ENCODE peak calls at places on chromosomes 6 and 20, in seven cellular contexts. C is H9, F is mesendoderm, B is IMR-90, S is mesenchymal stem cell, R is trophoblast cell, H is neuronal stem cell. Q is an unnamed sample.

GRCh38 chr6:85124472-85125428 is 325.1 kb upstream of the NT5E start:
- DNase-seq in C (no peak), F (peak), B (peak), S (peak), R (no peak), H (no peak), Q (no peak)

GRCh38 chr6:170260686-170261085 is 30.2 kb downstream of the DLL1 start:
- DNase-seq in C (no peak), F (no peak), B (no peak), S (no peak), R (no peak), H (no peak), Q (no peak)

GRCh38 chr6:129853996-129854711 is 7.0 kb downstream of the TMEM244 start:
- DNase-seq in C (no peak), F (no peak), B (peak), S (peak), R (no peak), H (no peak), Q (no peak)

GRCh38 chr6:136792945-136793289 is 640 bp upstream of the MAP3K5 start:
- DNase-seq in C (no peak), F (peak), B (peak), S (peak), R (peak), H (peak), Q (no peak)

GRCh38 chr6:31615748-31616147 is 714 bp downstream of the AIF1 start:
- DNase-seq in C (no peak), F (no peak), B (no peak), S (no peak), R (no peak), H (no peak), Q (no peak)

GRCh38 chr20:49446808-49447207 is 35.7 kb downstream of the KCNB1 start:
- DNase-seq in C (peak), F (peak), B (no peak), S (peak), R (no peak), H (peak), Q (peak)

GRCh38 chr20:48750941-48751620 is 76.7 kb downstream of the PREX1 start:
- DNase-seq in C (peak), F (peak), B (no peak), S (no peak), R (no peak), H (peak), Q (peak)

GRCh38 chr6:168362276-168362990 is 42.9 kb upstream of the DACT2 start:
- DNase-seq in C (no peak), F (no peak), B (no peak), S (no peak), R (no peak), H (no peak), Q (no peak)

GRCh38 chr6:16762265-16762546 is 946 bp upstream of the ATXN1 start:
- DNase-seq in C (no peak), F (peak), B (no peak), S (peak), R (no peak), H (peak), Q (no peak)

GRCh38 chr6:36625161-36625919 is 31.2 kb downstream of the SRSF3 start:
- DNase-seq in C (no peak), F (no peak), B (peak), S (peak), R (no peak), H (no peak), Q (no peak)

GRCh38 chr6:26200918-26201721 is 113.9 kb downstream of the HFE start:
- DNase-seq in C (no peak), F (peak), B (no peak), S (no peak), R (no peak), H (peak), Q (no peak)

GRCh38 chr20:23164176-23164601 is 78.1 kb upstream of the CD93 start:
- DNase-seq in C (no peak), F (no peak), B (no peak), S (no peak), R (no peak), H (no peak), Q (no peak)

GRCh38 chr20:1815502-1816085 is 79.6 kb upstream of the SIRPA start:
- DNase-seq in C (peak), F (no peak), B (no peak), S (peak), R (no peak), H (no peak), Q (no peak)

GRCh38 chr20:39857188-39857587 is 831.8 kb downstream of the MAFB start:
- DNase-seq in C (no peak), F (no peak), B (no peak), S (no peak), R (no peak), H (no peak), Q (no peak)

GRCh38 chr20:16007978-16008377 is 565.3 kb downstream of the KIF16B start:
- DNase-seq in C (peak), F (peak), B (no peak), S (no peak), R (no peak), H (no peak), Q (no peak)

GRCh38 chr6:92196320-92196719 is 1223.0 kb downstream of the EPHA7 start:
- DNase-seq in C (no peak), F (no peak), B (no peak), S (no peak), R (no peak), H (no peak), Q (no peak)

GRCh38 chr6:139028242-139028657 is 295 bp upstream of the ABRACL start:
- DNase-seq in C (peak), F (no peak), B (no peak), S (no peak), R (peak), H (no peak), Q (peak)

GRCh38 chr6:135680964-135681913 is 170.3 kb upstream of the PDE7B start:
- DNase-seq in C (no peak), F (no peak), B (no peak), S (no peak), R (no peak), H (no peak), Q (no peak)

GRCh38 chr6:18047406-18047805 is 60.0 kb upstream of the KIF13A start:
- DNase-seq in C (no peak), F (no peak), B (peak), S (peak), R (no peak), H (no peak), Q (no peak)

GRCh38 chr20:46182271-46182670 is 64.2 kb downstream of the CD40 start:
- DNase-seq in C (no peak), F (no peak), B (no peak), S (no peak), R (no peak), H (no peak), Q (no peak)

GRCh38 chr6:25053875-25054371 is 118.2 kb upstream of the RIPOR2 start:
- DNase-seq in C (no peak), F (peak), B (peak), S (peak), R (no peak), H (no peak), Q (no peak)

GRCh38 chr6:53250137-53250760 is 98.5 kb downstream of the ELOVL5 start:
- DNase-seq in C (no peak), F (no peak), B (peak), S (peak), R (peak), H (no peak), Q (no peak)

GRCh38 chr20:54726687-54727086 is 251.3 kb downstream of the DOK5 start:
- DNase-seq in C (no peak), F (no peak), B (no peak), S (no peak), R (no peak), H (no peak), Q (no peak)

GRCh38 chr20:36574278-36575065 is 1.1 kb downstream of the TGIF2 start:
- DNase-seq in C (peak), F (peak), B (peak), S (peak), R (peak), H (peak), Q (no peak)

GRCh38 chr6:34748757-34749156 is 8.5 kb upstream of the SNRPC start:
- DNase-seq in C (no peak), F (no peak), B (no peak), S (no peak), R (no peak), H (no peak), Q (no peak)

GRCh38 chr6:56906752-56907151 is 48.2 kb upstream of the BEND6 start:
- DNase-seq in C (no peak), F (peak), B (peak), S (peak), R (no peak), H (no peak), Q (no peak)

DNA sequence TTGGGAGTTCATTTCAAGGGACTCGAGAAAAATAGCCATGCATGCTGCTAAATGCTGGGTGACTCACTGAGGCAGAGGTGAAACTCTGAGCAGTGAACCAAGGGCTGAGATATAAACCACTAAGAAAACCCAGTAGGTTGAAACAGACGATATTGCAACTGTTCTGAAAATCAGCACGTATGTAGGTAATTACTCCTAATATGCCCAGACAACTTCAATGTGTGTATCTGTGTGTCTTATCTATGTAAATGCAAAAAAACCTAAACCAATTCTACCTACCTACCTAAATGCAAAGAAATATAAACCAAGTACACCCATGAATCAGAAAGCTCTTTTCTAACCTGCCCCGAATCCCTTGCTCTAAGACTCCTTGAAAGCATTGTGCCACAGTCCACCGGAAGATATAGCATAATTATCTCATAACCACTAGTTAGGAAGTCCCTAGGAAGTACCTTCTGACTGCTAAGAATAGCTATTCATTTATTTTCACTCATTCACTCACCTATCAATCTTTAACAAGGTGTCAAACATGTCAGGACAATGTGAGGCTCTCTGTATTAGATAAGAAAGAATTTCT is 458.7 kb upstream of the RUNX2 start:
- DNase-seq in C (no peak), F (no peak), B (no peak), S (no peak), R (no peak), H (no peak), Q (no peak)
- H3K4ac ChIP-seq in C (no peak), F (no peak), B (no peak), S (no peak), R (no peak), H (no peak), Q (no peak)

GRCh38 chr6:44049163-44049988 is 77.9 kb downstream of the MRPL14 start:
- DNase-seq in C (no peak), F (no peak), B (peak), S (peak), R (no peak), H (no peak), Q (no peak)
- H3K9ac ChIP-seq in C (no peak), F (no peak), B (no peak), S (peak), R (no peak), H (peak), Q (no peak)

DNA sequence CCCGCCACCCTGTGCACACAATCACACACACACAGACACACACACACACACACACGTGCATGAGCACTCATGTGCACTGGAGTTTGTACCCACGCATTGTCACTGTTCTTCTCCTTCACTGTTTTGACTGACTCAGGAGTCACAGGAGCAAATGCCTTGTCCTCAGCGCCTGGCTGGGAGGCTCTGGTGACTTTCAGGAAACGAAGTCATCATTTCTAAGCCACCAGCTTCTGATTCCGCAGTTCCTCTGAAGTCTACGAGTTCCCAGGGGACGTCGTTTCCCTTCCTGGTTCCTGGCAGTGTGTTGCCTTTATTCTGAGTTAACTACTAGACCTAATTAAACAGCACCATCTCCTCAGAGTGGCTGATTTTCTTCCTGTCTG is 82.1 kb upstream of the PMEPA1 start:
- DNase-seq in C (no peak), F (no peak), B (no peak), S (no peak), R (peak), H (no peak), Q (no peak)
- H3K23ac ChIP-seq in C (no peak), F (no peak), B (no peak), S (no peak), R (no peak), H (no peak), Q (no peak)

GRCh38 chr6:161671117-161671516 is 397.3 kb upstream of the AGPAT4 start:
- DNase-seq in C (no peak), F (no peak), B (no peak), S (no peak), R (no peak), H (no peak), Q (no peak)

GRCh38 chr6:161673026-161673425 is 399.2 kb upstream of the AGPAT4 start:
- DNase-seq in C (no peak), F (no peak), B (no peak), S (no peak), R (no peak), H (no peak), Q (no peak)

GRCh38 chr6:161663682-161664081 is 389.8 kb upstream of the AGPAT4 start:
- DNase-seq in C (no peak), F (no peak), B (no peak), S (no peak), R (no peak), H (no peak), Q (no peak)

GRCh38 chr6:161668665-161669064 is 394.8 kb upstream of the AGPAT4 start:
- DNase-seq in C (no peak), F (no peak), B (no peak), S (no peak), R (no peak), H (no peak), Q (no peak)
- H3K4ac ChIP-seq in C (no peak), F (no peak), B (no peak), S (no peak), R (no peak), H (no peak), Q (no peak)

GRCh38 chr6:112155900-112156299 is 68.5 kb downstream of the FAM229B start:
- DNase-seq in C (no peak), F (no peak), B (peak), S (peak), R (no peak), H (no peak), Q (no peak)
- H3K9ac ChIP-seq in C (no peak), F (no peak), B (no peak), S (peak), R (peak), H (no peak), Q (no peak)

GRCh38 chr20:57791178-57791945 is 81.5 kb upstream of the PMEPA1 start:
- DNase-seq in C (no peak), F (no peak), B (no peak), S (no peak), R (no peak), H (no peak), Q (no peak)
- H3K23ac ChIP-seq in C (no peak), F (no peak), B (no peak), S (no peak), R (no peak), H (no peak), Q (no peak)

DNA sequence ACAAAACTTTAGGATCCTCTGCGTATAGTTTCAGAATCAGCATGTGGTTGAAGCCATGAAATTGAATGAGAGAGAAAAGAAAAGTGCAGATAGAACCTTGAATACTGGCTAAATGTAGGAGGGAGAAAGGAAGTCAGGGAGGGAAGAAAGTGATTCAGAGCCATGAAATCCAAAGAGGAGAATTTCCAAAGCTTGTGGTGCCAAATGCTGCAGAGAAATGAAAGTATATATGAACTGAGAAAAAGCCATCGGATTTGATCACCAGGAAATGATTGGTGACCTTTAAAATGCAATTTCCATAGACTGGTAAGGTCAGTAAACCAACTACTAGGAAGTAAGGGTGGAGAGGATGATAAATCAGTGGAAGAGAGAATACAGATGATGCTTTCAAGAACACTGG is 142.3 kb downstream of the TFAP2A start:
- DNase-seq in C (no peak), F (no peak), B (no peak), S (no peak), R (no peak), H (no peak), Q (no peak)
- H3K4ac ChIP-seq in C (no peak), F (no peak), B (no peak), S (no peak), R (no peak), H (no peak), Q (no peak)

GRCh38 chr6:38702471-38703397 is at the start of gene GLO1:
- DNase-seq in C (peak), F (peak), B (peak), S (peak), R (peak), H (peak), Q (peak)

GRCh38 chr6:38701551-38701950 is 1.4 kb downstream of the GLO1 start:
- DNase-seq in C (no peak), F (no peak), B (no peak), S (peak), R (no peak), H (no peak), Q (no peak)

GRCh38 chr6:38703949-38704348 is 1.0 kb upstream of the GLO1 start:
- DNase-seq in C (no peak), F (no peak), B (no peak), S (no peak), R (no peak), H (no peak), Q (no peak)

GRCh38 chr6:38708483-38708882 is 5.5 kb upstream of the GLO1 start:
- DNase-seq in C (no peak), F (no peak), B (no peak), S (peak), R (no peak), H (no peak), Q (no peak)

DNA sequence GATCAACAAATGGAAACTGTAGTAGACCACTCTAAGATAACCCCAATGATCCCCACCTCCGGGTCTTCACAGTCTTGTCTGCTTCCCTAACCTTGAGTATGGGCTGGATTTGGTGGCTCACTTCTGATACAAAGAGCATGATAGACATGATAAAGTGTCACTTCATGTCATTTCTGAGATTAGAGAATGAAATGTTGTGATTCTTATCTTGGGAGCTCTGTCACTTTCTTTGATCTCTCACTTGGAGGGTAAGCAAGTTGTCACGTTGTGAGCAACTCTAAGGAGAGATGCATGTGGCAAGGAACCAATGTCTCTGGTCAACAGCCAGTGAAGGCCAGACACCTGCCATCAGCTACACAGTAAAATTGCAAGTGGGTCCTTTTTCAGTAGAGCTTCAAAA is 3.0 kb upstream of the GLO1 start:
- DNase-seq in C (no peak), F (no peak), B (no peak), S (no peak), R (no peak), H (no peak), Q (no peak)
- H3K9ac ChIP-seq in C (no peak), F (no peak), B (no peak), S (no peak), R (no peak), H (no peak), Q (no peak)